ENCODE peak calls at places on chromosomes 2 and 18, in eight cellular contexts. P, T, I, R, O, N, C and Z are unnamed samples.

GRCh38 chr2:3635171-3636008 is 22.6 kb upstream of the ALLC start:
- DNase-seq in P (peak), T (no peak), I (no peak), R (no peak), O (no peak), N (no peak), C (no peak), Z (peak)

GRCh38 chr18:27595121-27595848 is 410.2 kb upstream of the CHST9 start:
- DNase-seq in P (no peak), T (no peak), I (no peak), R (no peak), O (no peak), N (no peak), C (no peak), Z (no peak)

GRCh38 chr2:210913461-210913860 is 357.1 kb downstream of the CPS1 start:
- DNase-seq in P (no peak), T (no peak), I (no peak), R (no peak), O (no peak), N (no peak), C (no peak), Z (no peak)

GRCh38 chr2:73112026-73112912 is 479 bp downstream of the RAB11FIP5 start:
- DNase-seq in P (peak), T (no peak), I (no peak), R (peak), O (peak), N (no peak), C (peak), Z (peak)

GRCh38 chr2:233967163-233967562 is 50.0 kb downstream of the TRPM8 start:
- DNase-seq in P (no peak), T (no peak), I (no peak), R (no peak), O (no peak), N (no peak), C (no peak), Z (no peak)

GRCh38 chr2:239275037-239275685 is 125.7 kb downstream of the HDAC4 start:
- DNase-seq in P (peak), T (peak), I (no peak), R (no peak), O (peak), N (peak), C (peak), Z (peak)

GRCh38 chr18:37586641-37587225 is 21.1 kb upstream of the CELF4 start:
- DNase-seq in P (no peak), T (no peak), I (no peak), R (no peak), O (no peak), N (no peak), C (no peak), Z (no peak)

GRCh38 chr18:48723837-48724236 is 185.0 kb downstream of the CTIF start:
- DNase-seq in P (no peak), T (no peak), I (no peak), R (no peak), O (no peak), N (no peak), C (no peak), Z (no peak)

GRCh38 chr2:30287857-30288513 is 56.7 kb downstream of the LBH start:
- DNase-seq in P (no peak), T (no peak), I (no peak), R (no peak), O (no peak), N (no peak), C (no peak), Z (no peak)